ENCODE peak calls at places on chromosomes 2 and 18, in seven cellular contexts. Y is lower leg skin, T is fibroblast of lung, B is HCT116, C is A549, J is uterus, V is fibroblast of mammary gland. N is an unnamed sample.

GRCh38 chr2:152166633-152167032 is 8.9 kb downstream of the STAM2 start:
- DNase-seq in Y (no peak), T (peak), B (no peak), C (no peak), J (no peak), V (peak), N (no peak)

GRCh38 chr2:191637182-191638078 is 40.5 kb upstream of the NABP1 start:
- DNase-seq in Y (no peak), T (peak), B (peak), C (peak), J (no peak), V (peak), N (no peak)

GRCh38 chr2:167292430-167293171 is 404.3 kb downstream of the XIRP2 start:
- DNase-seq in Y (peak), T (peak), B (peak), C (peak), J (peak), V (peak), N (peak)

GRCh38 chr2:218226903-218227302 is 9.9 kb downstream of the ARPC2 start:
- DNase-seq in Y (no peak), T (no peak), B (no peak), C (no peak), J (no peak), V (no peak), N (no peak)

GRCh38 chr18:23662309-23663263 is at the start of gene ANKRD29:
- DNase-seq in Y (no peak), T (peak), B (no peak), C (peak), J (peak), V (peak), N (no peak)

GRCh38 chr2:240622631-240623235 is 2.5 kb upstream of the GPR35 start:
- DNase-seq in Y (no peak), T (no peak), B (no peak), C (no peak), J (no peak), V (no peak), N (no peak)

GRCh38 chr2:120422761-120423160 is 76.8 kb downstream of the INHBB start:
- DNase-seq in Y (no peak), T (no peak), B (no peak), C (no peak), J (no peak), V (no peak), N (no peak)

GRCh38 chr2:9310390-9310789 is 103.8 kb downstream of the ASAP2 start:
- DNase-seq in Y (peak), T (peak), B (no peak), C (peak), J (peak), V (peak), N (peak)

GRCh38 chr2:42494434-42495233 is 852 bp upstream of the KCNG3 start:
- DNase-seq in Y (peak), T (peak), B (peak), C (peak), J (peak), V (peak), N (peak)

GRCh38 chr2:238731961-238732360 is 115.9 kb upstream of the TWIST2 start:
- DNase-seq in Y (peak), T (peak), B (no peak), C (no peak), J (no peak), V (peak), N (no peak)

GRCh38 chr2:43222472-43223146 is 3.8 kb downstream of the ZFP36L2 start:
- DNase-seq in Y (no peak), T (peak), B (no peak), C (no peak), J (no peak), V (peak), N (no peak)

GRCh38 chr2:238450440-238450861 is 23.7 kb downstream of the ASB1 start:
- DNase-seq in Y (no peak), T (no peak), B (no peak), C (no peak), J (no peak), V (no peak), N (no peak)

GRCh38 chr2:173996766-173997165 is 31.6 kb upstream of the SP3 start:
- DNase-seq in Y (no peak), T (no peak), B (no peak), C (no peak), J (no peak), V (no peak), N (no peak)

GRCh38 chr2:208643145-208643544 is 236.6 kb downstream of the PTH2R start:
- DNase-seq in Y (no peak), T (no peak), B (no peak), C (no peak), J (no peak), V (no peak), N (no peak)

GRCh38 chr2:120287183-120288015 is 34.7 kb downstream of the RALB start:
- DNase-seq in Y (no peak), T (peak), B (peak), C (peak), J (no peak), V (peak), N (peak)

GRCh38 chr2:73089270-73090030 is 17.9 kb upstream of the SFXN5 start:
- DNase-seq in Y (no peak), T (peak), B (peak), C (peak), J (peak), V (peak), N (peak)

GRCh38 chr18:32805354-32805753 is 32.5 kb upstream of the KLHL14 start:
- DNase-seq in Y (no peak), T (no peak), B (no peak), C (no peak), J (no peak), V (no peak), N (no peak)

GRCh38 chr2:103616891-103617290 is 855.1 kb downstream of the TMEM182 start:
- DNase-seq in Y (no peak), T (no peak), B (no peak), C (no peak), J (no peak), V (no peak), N (no peak)

GRCh38 chr2:173239644-173240043 is 115.0 kb upstream of the CDCA7 start:
- DNase-seq in Y (no peak), T (no peak), B (no peak), C (no peak), J (no peak), V (no peak), N (no peak)

GRCh38 chr2:953975-954686 is 3.5 kb downstream of the SNTG2 start:
- DNase-seq in Y (no peak), T (peak), B (no peak), C (peak), J (no peak), V (peak), N (no peak)

GRCh38 chr2:44171018-44171417 is 2.3 kb downstream of the PPM1B start:
- DNase-seq in Y (no peak), T (peak), B (peak), C (peak), J (no peak), V (peak), N (peak)

GRCh38 chr18:61948196-61948800 is 55.5 kb upstream of the RNF152 start:
- DNase-seq in Y (no peak), T (peak), B (no peak), C (no peak), J (no peak), V (no peak), N (peak)

GRCh38 chr2:108069515-108070310 is 83.4 kb downstream of the SLC5A7 start:
- DNase-seq in Y (no peak), T (no peak), B (no peak), C (peak), J (no peak), V (no peak), N (no peak)

GRCh38 chr18:79764131-79764530 is 33.6 kb upstream of the KCNG2 start:
- DNase-seq in Y (no peak), T (no peak), B (no peak), C (no peak), J (no peak), V (no peak), N (no peak)

GRCh38 chr2:239277401-239278085 is 123.3 kb downstream of the HDAC4 start:
- DNase-seq in Y (no peak), T (no peak), B (no peak), C (no peak), J (peak), V (no peak), N (no peak)

GRCh38 chr2:240151477-240152031 is 11.1 kb upstream of the OTOS start:
- DNase-seq in Y (no peak), T (no peak), B (no peak), C (no peak), J (no peak), V (no peak), N (no peak)

GRCh38 chr18:59006461-59007067 is 133.1 kb upstream of the SEC11C start:
- DNase-seq in Y (no peak), T (peak), B (no peak), C (no peak), J (no peak), V (peak), N (no peak)

GRCh38 chr2:142280846-142281245 is 150.0 kb upstream of the LRP1B start:
- DNase-seq in Y (no peak), T (no peak), B (no peak), C (no peak), J (no peak), V (no peak), N (no peak)

GRCh38 chr18:38427736-38428135 is 862.1 kb upstream of the CELF4 start:
- DNase-seq in Y (no peak), T (no peak), B (no peak), C (no peak), J (no peak), V (no peak), N (no peak)

GRCh38 chr18:35504996-35505395 is 7.2 kb upstream of the INO80C start:
- DNase-seq in Y (no peak), T (no peak), B (no peak), C (no peak), J (no peak), V (no peak), N (no peak)
- H3K4me3 ChIP-seq in Y (no peak), T (no peak), B (no peak), C (no peak), J (no peak), V (no peak), N (no peak)

GRCh38 chr2:64637000-64637628 is 16.6 kb downstream of the SERTAD2 start:
- DNase-seq in Y (no peak), T (no peak), B (no peak), C (no peak), J (no peak), V (no peak), N (no peak)

GRCh38 chr2:64637931-64638330 is 15.8 kb downstream of the SERTAD2 start:
- DNase-seq in Y (no peak), T (no peak), B (no peak), C (no peak), J (no peak), V (no peak), N (no peak)

GRCh38 chr2:64634338-64635267 is 19.1 kb downstream of the SERTAD2 start:
- DNase-seq in Y (no peak), T (no peak), B (no peak), C (no peak), J (peak), V (peak), N (peak)

GRCh38 chr2:64638502-64639120 is 15.1 kb downstream of the SERTAD2 start:
- DNase-seq in Y (no peak), T (no peak), B (no peak), C (no peak), J (no peak), V (no peak), N (no peak)

DNA sequence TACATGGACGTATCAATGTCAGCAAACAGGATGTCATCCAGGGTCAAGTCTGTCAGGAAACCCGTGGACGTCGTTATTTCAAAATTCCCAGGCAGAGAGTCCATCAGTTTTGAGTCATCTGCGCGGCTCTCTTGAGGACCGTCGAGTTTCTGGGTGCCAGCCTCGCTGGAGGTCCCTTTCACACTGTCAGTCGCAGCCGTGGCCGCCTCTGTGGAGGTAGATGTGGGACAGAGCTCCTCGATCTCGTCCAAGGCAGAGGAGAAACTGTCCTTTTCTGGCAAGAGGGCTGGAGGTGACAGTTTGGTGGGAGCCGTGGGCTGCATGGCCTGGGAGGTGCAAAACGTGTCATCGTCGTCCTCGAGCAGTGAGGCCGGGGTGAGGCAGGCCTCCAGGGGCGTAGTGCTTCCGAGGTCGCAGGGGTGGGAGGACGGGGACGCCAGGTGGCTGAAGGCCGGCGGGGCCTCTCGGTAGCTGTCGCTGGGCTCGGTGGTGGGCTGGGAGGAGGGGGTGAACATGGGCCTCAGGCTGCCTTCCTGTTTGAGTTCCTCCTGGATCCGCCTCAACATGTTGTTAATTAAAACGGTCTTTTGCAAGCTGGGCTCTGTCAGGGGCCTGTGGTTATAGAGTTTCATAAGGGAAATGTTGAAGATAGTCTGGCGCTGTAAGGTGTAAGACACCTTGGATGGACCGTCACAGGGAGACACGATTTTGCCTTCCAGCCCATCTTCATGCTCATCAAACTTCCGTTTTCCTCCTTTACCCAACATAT is 17.4 kb downstream of the SERTAD2 start:
- DNase-seq in Y (no peak), T (no peak), B (no peak), C (no peak), J (no peak), V (no peak), N (no peak)
- H3K4me3 ChIP-seq in Y (no peak), T (no peak), B (no peak), C (no peak), J (no peak), V (no peak), N (no peak)

GRCh38 chr18:63975632-63976031 is 5.8 kb downstream of the SERPINB8 start:
- DNase-seq in Y (no peak), T (no peak), B (no peak), C (no peak), J (no peak), V (no peak), N (no peak)

GRCh38 chr18:63970803-63971191 is 916 bp downstream of the SERPINB8 start:
- DNase-seq in Y (no peak), T (peak), B (no peak), C (no peak), J (peak), V (no peak), N (no peak)

GRCh38 chr18:63969965-63970802 is at the start of gene SERPINB8:
- DNase-seq in Y (peak), T (peak), B (peak), C (peak), J (peak), V (peak), N (peak)

GRCh38 chr18:63974991-63975390 is 5.1 kb downstream of the SERPINB8 start:
- DNase-seq in Y (no peak), T (peak), B (peak), C (peak), J (no peak), V (peak), N (no peak)

GRCh38 chr18:63971320-63972071 is 1.6 kb downstream of the SERPINB8 start:
- DNase-seq in Y (no peak), T (peak), B (no peak), C (no peak), J (no peak), V (no peak), N (no peak)
- H3K4me3 ChIP-seq in Y (no peak), T (peak), B (peak), C (peak), J (no peak), V (peak), N (peak)

DNA sequence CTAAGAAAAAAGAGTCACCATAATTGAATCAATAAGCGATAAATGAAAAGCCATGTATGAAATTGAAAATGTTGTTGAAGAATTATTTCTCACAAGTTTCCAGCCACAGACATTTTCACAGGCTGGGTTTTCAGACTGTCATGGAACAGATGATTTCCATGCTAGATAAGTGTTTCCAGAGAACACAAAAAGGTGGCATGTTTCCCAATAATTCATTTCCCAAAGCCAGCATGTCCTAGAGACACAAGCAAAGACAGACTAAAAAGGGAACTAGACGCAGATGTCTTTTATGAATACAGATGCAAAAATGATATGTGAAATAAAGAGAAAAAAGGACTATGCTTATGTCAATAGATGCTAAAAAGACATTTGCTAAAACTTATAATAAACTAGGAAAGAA is 255.1 kb downstream of the EIPR1 start:
- DNase-seq in Y (no peak), T (no peak), B (no peak), C (no peak), J (no peak), V (no peak), N (no peak)
- H3K4me3 ChIP-seq in Y (no peak), T (no peak), B (no peak), C (no peak), J (no peak), V (no peak), N (no peak)

GRCh38 chr2:37456479-37456878 is 112.0 kb downstream of the QPCT start:
- DNase-seq in Y (no peak), T (no peak), B (no peak), C (no peak), J (no peak), V (no peak), N (no peak)
- H3K4me3 ChIP-seq in Y (no peak), T (no peak), B (no peak), C (no peak), J (no peak), V (no peak), N (no peak)

DNA sequence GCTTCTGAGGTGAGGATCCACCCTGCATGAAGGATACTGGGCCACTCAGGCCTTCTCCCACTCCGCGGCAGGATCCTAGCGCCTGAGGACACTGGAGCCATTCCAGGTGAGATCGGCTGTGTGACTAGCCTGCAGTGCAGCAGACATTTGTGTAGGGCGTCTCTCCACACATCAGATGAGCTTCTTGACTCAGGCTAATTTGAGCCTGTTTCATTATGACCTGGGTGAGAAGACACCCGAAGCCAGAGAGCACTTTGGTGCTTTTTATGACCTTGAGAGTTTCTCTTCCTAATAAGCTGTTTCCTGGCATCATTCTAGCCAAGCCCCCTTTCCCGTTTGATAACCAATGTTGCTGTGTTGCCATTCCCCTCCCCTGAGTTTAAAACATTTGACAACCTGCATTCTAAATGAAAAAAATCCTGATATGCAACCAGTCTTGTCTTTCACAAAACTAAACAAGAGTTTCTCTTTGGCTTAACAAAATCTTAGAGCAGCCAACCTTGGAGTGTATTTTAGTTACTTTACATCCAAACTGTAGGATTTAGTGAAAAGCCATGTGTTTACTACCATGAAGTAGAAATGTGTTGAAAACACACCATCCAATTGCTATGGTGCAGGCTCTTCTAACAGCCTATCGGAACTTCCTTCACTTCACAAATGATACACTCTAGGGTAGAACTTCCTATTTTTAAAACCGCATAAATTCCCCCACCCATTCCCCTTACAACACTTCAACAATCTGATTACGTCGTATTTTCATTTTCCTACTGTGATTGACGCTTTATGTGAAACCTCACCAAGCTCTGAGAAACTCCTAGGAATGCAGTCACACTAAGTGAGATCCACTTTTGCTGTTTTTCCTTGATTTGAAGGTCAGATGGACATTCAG is 74.6 kb upstream of the MAP4K4 start:
- DNase-seq in Y (no peak), T (no peak), B (no peak), C (no peak), J (no peak), V (no peak), N (no peak)
- H3K4me3 ChIP-seq in Y (no peak), T (no peak), B (no peak), C (no peak), J (no peak), V (no peak), N (no peak)

GRCh38 chr2:11830708-11831301 is 84.4 kb downstream of the LPIN1 start:
- DNase-seq in Y (no peak), T (no peak), B (no peak), C (no peak), J (no peak), V (no peak), N (no peak)
- H3K4me3 ChIP-seq in Y (no peak), T (peak), B (peak), C (peak), J (peak), V (peak), N (peak)

N was measured in skeletal muscle cell.